ENCODE peak calls at places on chromosomes 7 and 10, in five cellular contexts. U is IMR-90, C is adrenal gland, L is heart left ventricle, E is A549. S is an unnamed sample.
A peak's percentile ranks its signal among the peaks of the same experiment; 100 is the strongest.

GRCh38 chr7:25951414-25952276 is 200.4 kb upstream of the NFE2L3 start:
- DNase-seq in L (no peak), C (peak; percentile 32), U (no peak), E (peak; percentile 26), S (peak; percentile 12)

GRCh38 chr10:128887856-128888255 is 579.2 kb upstream of the MGMT start:
- DNase-seq in C (no peak), U (no peak), L (no peak), E (no peak), S (no peak)

GRCh38 chr10:21092683-21093524 is 195.8 kb upstream of the NEBL start:
- DNase-seq in C (no peak), E (no peak), U (no peak), L (no peak), S (no peak)

GRCh38 chr7:44163591-44163990 is 22.5 kb upstream of the MYL7 start:
- DNase-seq in U (peak; percentile 94), E (no peak), L (no peak), C (no peak), S (no peak)

GRCh38 chr7:107989618-107990373 is 13.2 kb downstream of the LAMB1 start:
- DNase-seq in L (peak; percentile 40), E (no peak), U (peak; percentile 78), C (no peak), S (no peak)

GRCh38 chr10:76334306-76334705 is 902.9 kb downstream of the LRMDA start:
- DNase-seq in E (no peak), C (no peak), U (no peak), L (no peak), S (no peak)

GRCh38 chr7:81956520-81956919 is 186.7 kb upstream of the HGF start:
- DNase-seq in L (no peak), U (peak; percentile 73), E (peak; percentile 5), C (no peak), S (peak; percentile 92)

GRCh38 chr7:87715511-87715910 is 87.3 kb downstream of the RUNDC3B start:
- DNase-seq in L (no peak), U (no peak), E (no peak), C (no peak), S (no peak)

GRCh38 chr7:159020987-159021386 is 123.7 kb downstream of the VIPR2 start:
- DNase-seq in E (no peak), L (no peak), C (no peak), U (no peak), S (peak; percentile 29)

GRCh38 chr10:74082319-74082718 is 68.3 kb downstream of the AP3M1 start:
- DNase-seq in E (no peak), L (no peak), U (no peak), C (no peak), S (no peak)

GRCh38 chr7:43018446-43018845 is 86.3 kb downstream of the MRPL32 start:
- DNase-seq in E (no peak), L (no peak), C (no peak), U (no peak), S (no peak)

GRCh38 chr10:93160829-93161228 is 87.1 kb downstream of the CYP26A1 start:
- DNase-seq in C (no peak), E (no peak), U (peak; percentile 39), L (peak; percentile 25), S (no peak)

GRCh38 chr10:101694056-101694673 is 805 bp downstream of the FBXW4 start:
- DNase-seq in C (peak; percentile 61), U (peak; percentile 39), L (peak; percentile 58), E (peak; percentile 57), S (peak; percentile 81)

GRCh38 chr7:140397784-140398750 is at the start of gene SLC37A3:
- DNase-seq in E (peak; percentile 96), C (peak; percentile 88), U (peak; percentile 72), L (peak; percentile 89), S (peak; percentile 69)
- TF ChIP-seq POLR2A in E (peak; percentile 87), C (peak; percentile 23), U (peak; percentile 80), L (no peak), S (peak; percentile 21)

GRCh38 chr7:116591202-116592040 is 66.6 kb downstream of the CAV1 start:
- DNase-seq in E (no peak), C (no peak), L (no peak), U (peak; percentile 52), S (peak; percentile 20)

GRCh38 chr7:116585967-116586366 is 61.1 kb downstream of the CAV1 start:
- DNase-seq in C (no peak), E (no peak), L (no peak), U (no peak), S (no peak)

GRCh38 chr7:116592041-116592355 is 67.2 kb downstream of the CAV1 start:
- DNase-seq in L (no peak), C (no peak), U (no peak), E (no peak), S (no peak)

GRCh38 chr7:116588225-116588624 is 63.4 kb downstream of the CAV1 start:
- DNase-seq in U (peak; percentile 82), L (no peak), C (no peak), E (no peak), S (peak; percentile 8)

GRCh38 chr7:116588641-116589594 is 64.1 kb downstream of the CAV1 start:
- DNase-seq in U (peak; percentile 81), C (no peak), L (no peak), E (peak; percentile 29), S (peak; percentile 62)
- TF ChIP-seq CTCF in U (peak; percentile 78), C (peak; percentile 87), L (peak; percentile 83), E (peak; percentile 94), S (peak; percentile 46)

DNA sequence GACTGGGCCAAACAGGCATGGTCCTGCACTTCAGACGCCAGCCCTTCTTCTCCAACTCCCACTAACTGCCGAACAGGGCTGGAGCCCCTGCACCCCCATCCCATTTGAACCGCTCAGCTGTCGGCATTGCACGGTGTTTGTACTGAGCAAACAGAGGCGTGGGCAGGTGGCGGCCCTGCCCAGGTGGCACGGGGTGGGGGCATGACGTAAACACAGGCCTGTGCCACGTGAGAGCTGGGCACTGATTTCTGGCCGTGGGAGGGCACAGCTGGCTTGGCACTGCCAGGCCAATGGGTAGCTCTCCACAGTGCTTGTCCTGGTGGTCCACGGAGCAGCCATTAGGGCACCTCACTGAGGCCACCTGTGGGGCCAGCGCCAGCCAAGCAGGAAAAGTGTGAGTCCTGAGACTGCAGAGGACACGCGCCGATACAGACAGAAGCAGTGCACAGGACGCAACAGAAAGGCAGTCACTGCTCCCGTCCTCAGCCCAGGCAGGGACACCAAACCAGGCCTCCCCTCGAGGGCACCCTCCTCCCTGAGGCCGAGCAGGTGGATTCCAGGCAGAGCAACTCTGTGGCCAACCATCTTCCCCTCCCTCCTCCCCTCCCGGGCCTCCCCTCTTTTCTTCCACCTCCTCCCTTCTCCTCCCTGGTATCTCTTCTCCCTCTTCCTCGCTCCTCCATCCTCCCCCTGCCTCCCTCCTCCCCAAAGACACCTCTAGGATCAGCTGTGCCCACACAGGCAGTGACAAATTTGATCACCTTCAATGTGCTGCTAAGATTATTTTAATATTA is 258.7 kb downstream of the ELFN1 start:
- DNase-seq in E (no peak), L (no peak), U (no peak), C (no peak), S (no peak)
- TF ChIP-seq POLR2A in E (no peak), L (no peak), U (no peak), C (no peak), S (no peak)

DNA sequence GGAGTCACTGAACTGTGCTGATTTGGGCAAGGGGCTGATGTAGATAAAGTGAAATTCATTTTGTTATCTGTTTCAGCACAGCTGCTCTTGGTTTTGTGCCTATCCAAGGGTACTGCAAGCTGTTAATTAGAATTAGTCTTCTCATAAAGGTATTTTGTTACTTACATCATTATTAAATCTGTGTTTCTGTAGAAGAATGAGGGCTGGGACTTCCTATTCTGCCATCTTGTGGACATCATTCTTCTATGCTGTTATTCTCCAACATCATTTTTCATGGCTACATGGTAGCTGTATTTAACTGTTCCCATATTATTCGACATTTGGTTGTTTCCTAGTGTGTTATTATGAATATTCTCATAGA is 76.2 kb upstream of the CCDC71L start:
- DNase-seq in L (no peak), C (no peak), E (no peak), U (peak; percentile 63), S (peak; percentile 40)
- TF ChIP-seq CTCF in L (peak; percentile 9), C (no peak), E (peak; percentile 46), U (peak; percentile 63), S (no peak)

GRCh38 chr7:151031011-151031410 is 2.8 kb downstream of the ABCB8 start:
- DNase-seq in U (no peak), E (no peak), C (no peak), L (no peak), S (no peak)

GRCh38 chr7:151024435-151025056 is at the start of gene ATG9B:
- DNase-seq in U (no peak), L (no peak), C (no peak), E (no peak), S (no peak)

GRCh38 chr7:151028948-151029501 is 775 bp downstream of the ABCB8 start:
- DNase-seq in C (no peak), L (no peak), U (no peak), E (no peak), S (no peak)

GRCh38 chr7:151025924-151026671 is 1.8 kb upstream of the ATG9B start:
- DNase-seq in E (no peak), U (peak; percentile 52), C (no peak), L (no peak), S (no peak)

DNA sequence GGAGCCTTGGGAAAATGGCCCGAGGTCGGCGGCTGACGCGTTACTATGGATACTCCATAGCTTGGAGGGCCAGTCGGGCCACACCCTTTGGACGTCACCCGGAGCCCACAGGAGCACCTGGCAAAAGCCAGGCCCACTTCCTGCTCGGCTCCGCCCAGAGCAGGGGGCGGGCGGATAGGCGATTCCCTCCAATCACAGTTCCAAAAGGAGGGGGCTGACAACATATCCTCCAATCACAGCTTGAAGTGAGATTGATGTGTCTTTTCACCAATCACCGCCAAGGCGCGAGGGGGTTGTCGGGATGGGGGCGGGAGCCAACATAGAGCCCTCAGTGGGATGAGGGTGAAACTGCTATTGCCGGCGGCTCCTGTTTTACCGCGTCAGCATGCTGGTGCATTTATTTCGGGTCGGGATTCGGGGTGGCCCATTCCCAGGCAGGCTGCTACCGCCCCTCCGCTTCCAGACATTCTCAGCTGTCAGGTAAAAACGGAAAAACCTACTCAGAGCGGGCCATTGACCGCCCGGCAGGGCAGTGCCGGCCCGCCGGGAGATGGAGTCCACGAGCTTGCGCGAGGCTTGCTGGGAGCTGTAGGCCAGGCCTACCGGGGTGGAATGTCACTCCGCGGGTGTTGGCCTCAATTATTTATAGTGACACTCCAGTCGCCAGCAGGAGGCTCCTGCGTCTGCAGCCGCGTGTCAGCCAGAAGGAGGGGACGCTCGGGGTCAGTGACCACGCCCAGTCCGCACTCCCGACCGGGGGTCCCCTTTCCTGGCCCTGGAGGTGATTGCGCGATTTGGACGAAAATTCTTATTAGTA is at the start of gene ABCB8:
- DNase-seq in L (peak; percentile 98), U (peak; percentile 98), E (peak; percentile 100), C (peak; percentile 100), S (peak; percentile 100)
- TF ChIP-seq POLR2A in L (no peak), U (peak; percentile 85), E (peak; percentile 61), C (peak; percentile 26), S (no peak)

GRCh38 chr10:131670341-131670740 is 230.5 kb upstream of the PPP2R2D start:
- DNase-seq in L (no peak), E (no peak), U (no peak), C (no peak), S (no peak)
- TF ChIP-seq CTCF in L (no peak), E (no peak), U (no peak), C (no peak), S (no peak)